ENCODE peak calls at places on chromosome 1, in seven cellular contexts. V is small intestine; O is endodermal cell; P is psoas muscle; T is CD8-positive, alpha-beta T cell; Z is CD8-positive, alpha-beta memory T cell; S is uterus. R is an unnamed sample. For H3K9me3, the result is how much of the 10 kb centered on the place peaks cover.

GRCh38 chr1:172941945-172942344 is 108.8 kb downstream of the TNFSF18 start:
- DNase-seq in V (no peak), O (no peak), P (no peak), T (no peak), Z (no peak), S (no peak), R (no peak)

GRCh38 chr1:93347319-93347899 is 1.7 kb downstream of the DR1 start:
- DNase-seq in V (no peak), O (no peak), P (no peak), T (no peak), Z (no peak), S (no peak), R (no peak)

GRCh38 chr1:20421441-20421840 is 64.6 kb downstream of the CAMK2N1 start:
- DNase-seq in V (no peak), O (no peak), P (no peak), T (no peak), Z (no peak), S (no peak), R (no peak)

GRCh38 chr1:26351591-26352337 is 2.2 kb downstream of the CRYBG2 start:
- DNase-seq in V (peak), O (no peak), P (no peak), T (no peak), Z (no peak), S (no peak), R (no peak)

GRCh38 chr1:209030454-209031167 is 552.9 kb upstream of the CAMK1G start:
- DNase-seq in V (no peak), O (no peak), P (no peak), T (no peak), Z (no peak), S (no peak), R (no peak)

GRCh38 chr1:2229032-2229920 is 1.2 kb downstream of the SKI start:
- DNase-seq in V (peak), O (peak), P (peak), T (peak), Z (peak), S (peak), R (no peak)

GRCh38 chr1:1115136-1115829 is 606 bp downstream of the C1orf159 start:
- DNase-seq in V (no peak), O (peak), P (peak), T (no peak), Z (no peak), S (no peak), R (no peak)

GRCh38 chr1:107991371-107992066 is 26.5 kb upstream of the VAV3 start:
- DNase-seq in V (no peak), O (no peak), P (peak), T (no peak), Z (no peak), S (no peak), R (no peak)

GRCh38 chr1:241990040-241990439 is 8.9 kb downstream of the MAP1LC3C start:
- DNase-seq in V (peak), O (peak), P (peak), T (no peak), Z (no peak), S (peak), R (no peak)

GRCh38 chr1:19212167-19212566 is 2.1 kb upstream of the UBR4 start:
- DNase-seq in V (no peak), O (no peak), P (no peak), T (no peak), Z (no peak), S (no peak), R (no peak)

GRCh38 chr1:56515898-56516538 is 63.3 kb downstream of the PLPP3 start:
- DNase-seq in V (no peak), O (no peak), P (no peak), T (no peak), Z (no peak), S (no peak), R (no peak)

GRCh38 chr1:221574529-221574928 is 167.4 kb downstream of the DUSP10 start:
- DNase-seq in V (no peak), O (no peak), P (no peak), T (no peak), Z (no peak), S (no peak), R (no peak)

GRCh38 chr1:35708179-35708891 is 10.3 kb downstream of the C1orf216 start:
- DNase-seq in V (no peak), O (peak), P (no peak), T (no peak), Z (peak), S (no peak), R (no peak)

GRCh38 chr1:50358962-50359361 is 64.3 kb downstream of the DMRTA2 start:
- DNase-seq in V (no peak), O (peak), P (no peak), T (no peak), Z (no peak), S (no peak), R (no peak)

GRCh38 chr1:14780271-14780670 is 181.8 kb downstream of the KAZN start:
- DNase-seq in V (no peak), O (no peak), P (no peak), T (no peak), Z (no peak), S (no peak), R (no peak)

GRCh38 chr1:164843743-164844500 is 284.9 kb downstream of the PBX1 start:
- DNase-seq in V (no peak), O (no peak), P (no peak), T (no peak), Z (no peak), S (no peak), R (no peak)

DNA sequence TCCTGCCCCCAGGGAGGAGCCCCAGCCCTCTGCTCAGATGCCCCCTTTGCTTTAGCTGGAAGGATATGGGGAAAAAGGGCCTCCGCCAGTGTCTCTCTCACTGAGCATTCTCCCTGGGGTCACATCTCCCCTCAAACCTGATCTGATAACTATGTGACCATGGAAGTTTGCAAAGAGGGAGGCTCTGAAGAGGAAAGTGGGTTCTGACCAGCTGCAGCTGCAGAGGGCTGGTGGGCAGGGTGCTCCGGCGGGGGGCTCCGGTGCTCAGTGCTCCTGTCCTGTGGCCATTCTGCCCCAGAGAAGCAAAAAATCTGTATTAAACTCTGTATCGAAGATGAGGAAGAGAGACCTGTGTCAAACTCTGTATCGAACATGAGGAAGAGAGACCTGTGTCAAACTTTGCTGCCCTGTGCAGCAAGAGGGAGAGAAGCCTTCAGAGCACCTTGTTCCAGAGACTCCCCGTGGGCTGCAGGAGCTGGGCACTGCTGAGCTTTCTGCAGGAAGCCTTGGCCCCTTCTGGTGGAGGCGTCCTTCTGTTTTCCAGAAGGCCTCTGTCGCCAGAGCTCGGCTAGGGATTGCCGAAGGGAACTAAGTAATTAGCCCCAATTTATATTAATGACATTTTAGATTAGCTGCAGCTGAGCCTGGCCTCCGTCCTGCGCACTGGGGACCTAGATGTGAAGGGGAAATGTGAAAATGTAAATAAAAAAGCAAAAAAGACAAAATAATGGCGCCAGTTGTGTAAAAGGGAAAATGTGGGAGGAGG is 186.2 kb upstream of the C1orf174 start:
- DNase-seq in V (no peak), O (no peak), P (no peak), T (no peak), Z (no peak), S (no peak), R (no peak)
- H3K9me3 ChIP-seq in V (under half), O (under half), P (under half), T (under half), Z (under half), S (under half), R (under half)

GRCh38 chr1:239307886-239308285 is 78.5 kb upstream of the CHRM3 start:
- DNase-seq in V (no peak), O (no peak), P (no peak), T (no peak), Z (no peak), S (no peak), R (no peak)
- H3K9me3 ChIP-seq in V (under half), O (under half), P (under half), T (under half), Z (under half), S (under half), R (under half)

GRCh38 chr1:156103521-156103947 is 11.0 kb upstream of the LMNA start:
- DNase-seq in V (no peak), O (peak), P (peak), T (no peak), Z (no peak), S (peak), R (peak)

GRCh38 chr1:156104065-156104810 is 10.3 kb upstream of the LMNA start:
- DNase-seq in V (peak), O (peak), P (peak), T (no peak), Z (peak), S (peak), R (peak)

GRCh38 chr1:156104861-156105546 is 9.5 kb upstream of the LMNA start:
- DNase-seq in V (no peak), O (peak), P (no peak), T (no peak), Z (no peak), S (peak), R (no peak)

GRCh38 chr1:156101880-156102279 is 12.6 kb upstream of the LMNA start:
- DNase-seq in V (no peak), O (no peak), P (peak), T (no peak), Z (no peak), S (no peak), R (no peak)

GRCh38 chr1:156102634-156103511 is 11.6 kb upstream of the LMNA start:
- DNase-seq in V (peak), O (no peak), P (peak), T (no peak), Z (no peak), S (no peak), R (no peak)
- H3K9me3 ChIP-seq in V (under half), O (under half), P (under half), T (under half), Z (under half), S (under half), R (under half)

GRCh38 chr1:4483031-4483625 is 171.3 kb upstream of the AJAP1 start:
- DNase-seq in V (no peak), O (no peak), P (no peak), T (no peak), Z (no peak), S (no peak), R (no peak)

GRCh38 chr1:4486408-4487120 is 167.8 kb upstream of the AJAP1 start:
- DNase-seq in V (no peak), O (no peak), P (no peak), T (no peak), Z (no peak), S (no peak), R (no peak)

GRCh38 chr1:4488018-4488417 is 166.4 kb upstream of the AJAP1 start:
- DNase-seq in V (no peak), O (no peak), P (no peak), T (no peak), Z (no peak), S (no peak), R (no peak)

GRCh38 chr1:4485878-4486277 is 168.5 kb upstream of the AJAP1 start:
- DNase-seq in V (no peak), O (no peak), P (no peak), T (no peak), Z (no peak), S (no peak), R (no peak)

DNA sequence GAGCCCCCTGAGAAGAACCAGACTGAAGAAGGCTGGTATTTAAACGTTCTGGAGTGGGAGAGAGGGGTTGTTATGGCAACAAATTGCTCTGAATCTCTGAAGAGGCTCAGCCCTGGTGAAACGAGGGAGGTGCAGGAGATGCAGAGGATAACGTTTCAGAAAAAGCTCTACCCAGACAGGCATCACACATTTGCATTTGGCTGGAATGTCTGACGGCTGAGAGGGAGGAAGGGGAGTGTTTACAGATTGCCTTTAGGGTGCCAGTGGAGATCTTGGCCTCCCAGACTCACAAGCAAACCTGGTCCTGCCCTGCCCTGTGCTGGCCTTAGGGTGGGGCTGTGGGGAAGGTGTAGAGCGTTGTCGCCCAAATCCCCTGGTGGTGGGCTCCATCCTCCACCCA is 169.0 kb upstream of the AJAP1 start:
- DNase-seq in V (no peak), O (peak), P (no peak), T (no peak), Z (no peak), S (no peak), R (no peak)
- H3K9me3 ChIP-seq in V (under half), O (under half), P (under half), T (under half), Z (under half), S (under half), R (under half)

DNA sequence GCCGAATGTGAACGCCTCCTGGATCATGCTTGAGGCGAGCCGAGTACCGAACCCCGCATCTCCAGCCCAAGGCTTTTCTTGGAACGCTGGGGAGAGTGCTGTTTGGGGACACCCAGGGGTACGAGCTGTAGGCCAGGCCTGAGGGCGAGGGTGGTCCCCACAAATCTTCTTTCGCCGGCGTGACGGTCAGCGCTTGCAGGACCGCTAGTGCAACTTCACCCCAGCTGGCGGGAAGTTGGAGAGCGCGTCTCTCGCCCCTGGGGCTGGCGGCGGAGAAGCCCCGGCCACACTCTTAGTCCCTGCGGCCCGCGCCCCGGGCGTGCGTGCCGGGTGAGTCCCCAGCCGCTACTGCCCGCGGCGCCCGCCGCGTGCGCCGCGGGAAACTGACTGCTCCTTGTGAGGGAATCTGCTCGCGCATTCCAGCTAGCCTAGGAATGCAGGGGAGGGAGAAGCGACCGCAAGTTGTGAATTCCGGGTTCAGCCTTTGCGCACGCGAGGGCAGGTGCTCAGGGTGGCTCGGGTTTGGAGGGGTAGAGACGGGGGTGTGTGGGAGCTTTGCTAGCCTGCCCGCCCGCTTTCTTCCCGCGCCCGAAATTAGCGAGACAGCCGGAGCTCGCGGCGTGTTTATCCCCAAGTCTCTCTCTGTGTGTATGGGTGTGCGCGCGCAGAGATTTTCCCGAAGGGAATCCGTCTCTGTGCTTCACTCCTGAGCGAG is 884 bp downstream of the LHX4 start:
- DNase-seq in V (no peak), O (peak), P (no peak), T (no peak), Z (no peak), S (no peak), R (no peak)
- H3K9me3 ChIP-seq in V (under half), O (under half), P (under half), T (under half), Z (under half), S (under half), R (under half)

GRCh38 chr1:152743371-152744145 is 14.3 kb upstream of the KPRP start:
- DNase-seq in V (no peak), O (no peak), P (no peak), T (no peak), Z (no peak), S (no peak), R (no peak)

GRCh38 chr1:152745765-152746444 is 11.9 kb upstream of the KPRP start:
- DNase-seq in V (no peak), O (no peak), P (no peak), T (no peak), Z (no peak), S (no peak), R (no peak)

GRCh38 chr1:152745289-152745704 is 12.5 kb upstream of the KPRP start:
- DNase-seq in V (no peak), O (no peak), P (no peak), T (no peak), Z (no peak), S (no peak), R (no peak)

GRCh38 chr1:152752225-152752624 is 5.6 kb upstream of the KPRP start:
- DNase-seq in V (no peak), O (no peak), P (no peak), T (no peak), Z (no peak), S (no peak), R (no peak)

GRCh38 chr1:152747831-152748230 is 10.0 kb upstream of the KPRP start:
- DNase-seq in V (no peak), O (no peak), P (no peak), T (no peak), Z (no peak), S (no peak), R (no peak)
- H3K9me3 ChIP-seq in V (under half), O (half or more), P (under half), T (under half), Z (under half), S (under half), R (under half)

GRCh38 chr1:116532698-116533424 is 38.0 kb downstream of the CD58 start:
- DNase-seq in V (no peak), O (no peak), P (no peak), T (no peak), Z (no peak), S (no peak), R (no peak)

GRCh38 chr1:116534014-116534739 is 36.6 kb downstream of the CD58 start:
- DNase-seq in V (no peak), O (no peak), P (no peak), T (no peak), Z (no peak), S (no peak), R (no peak)

GRCh38 chr1:116529681-116530080 is 41.1 kb downstream of the CD58 start:
- DNase-seq in V (no peak), O (no peak), P (no peak), T (no peak), Z (no peak), S (no peak), R (no peak)

GRCh38 chr1:116531917-116532316 is 38.9 kb downstream of the CD58 start:
- DNase-seq in V (no peak), O (no peak), P (no peak), T (no peak), Z (no peak), S (no peak), R (no peak)

DNA sequence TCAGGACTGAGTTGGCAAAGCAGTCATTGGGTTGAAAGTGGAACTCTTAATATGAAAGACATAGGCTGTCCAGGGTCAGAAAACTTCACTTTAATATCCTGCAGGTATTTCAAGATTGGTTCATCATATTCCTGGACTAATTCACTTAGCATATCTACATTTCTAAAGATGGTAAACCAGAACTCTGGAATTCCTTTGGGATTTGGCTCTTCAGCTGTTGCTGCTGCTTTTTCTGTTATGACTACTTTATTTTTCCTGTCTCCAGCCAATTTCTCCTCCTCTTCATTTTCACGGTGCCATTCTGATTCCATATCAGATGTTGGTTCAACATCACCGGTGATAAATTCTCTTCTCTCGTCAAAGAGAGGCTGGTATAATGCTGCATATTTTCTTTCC is 37.4 kb downstream of the CD58 start:
- DNase-seq in V (no peak), O (no peak), P (no peak), T (no peak), Z (no peak), S (no peak), R (no peak)
- H3K9me3 ChIP-seq in V (under half), O (under half), P (under half), T (under half), Z (under half), S (under half), R (under half)

R was measured in T-helper 17 cell.